ENCODE peak calls at places on chromosomes 11 and 22, in five cellular contexts. One of them, this sample, is unnamed.

GRCh38 chr11:102983491-102983890 is 28.0 kb upstream of the MMP13 start:
- DNase-seq in psoas muscle: no peak
- DNase-seq in CD8-positive, alpha-beta T cell: no peak
- DNase-seq in testis: no peak
- DNase-seq in left ventricle myocardium inferior: no peak
- DNase-seq in this sample: no peak

GRCh38 chr22:33798401-33798800 is 121.9 kb downstream of the LARGE1 start:
- DNase-seq in psoas muscle: no peak
- DNase-seq in CD8-positive, alpha-beta T cell: no peak
- DNase-seq in testis: no peak
- DNase-seq in left ventricle myocardium inferior: no peak
- DNase-seq in this sample: no peak

GRCh38 chr22:25069758-25070461 is 117.4 kb downstream of the KIAA1671 start:
- DNase-seq in psoas muscle: peak
- DNase-seq in CD8-positive, alpha-beta T cell: no peak
- DNase-seq in testis: no peak
- DNase-seq in left ventricle myocardium inferior: no peak
- DNase-seq in this sample: peak

GRCh38 chr11:116215471-116216113 is 557.2 kb downstream of the BUD13 start:
- DNase-seq in psoas muscle: no peak
- DNase-seq in CD8-positive, alpha-beta T cell: no peak
- DNase-seq in testis: no peak
- DNase-seq in left ventricle myocardium inferior: no peak
- DNase-seq in this sample: no peak

GRCh38 chr11:126766425-126766824 is 234.1 kb downstream of the KIRREL3 start:
- DNase-seq in psoas muscle: no peak
- DNase-seq in CD8-positive, alpha-beta T cell: no peak
- DNase-seq in testis: no peak
- DNase-seq in left ventricle myocardium inferior: no peak
- DNase-seq in this sample: no peak

GRCh38 chr11:2752204-2752772 is 52.5 kb upstream of the KCNQ1OT1 start:
- DNase-seq in psoas muscle: no peak
- DNase-seq in CD8-positive, alpha-beta T cell: no peak
- DNase-seq in testis: no peak
- DNase-seq in left ventricle myocardium inferior: peak
- DNase-seq in this sample: no peak

GRCh38 chr11:125874556-125875124 is 12.8 kb upstream of the HYLS1 start:
- DNase-seq in psoas muscle: no peak
- DNase-seq in CD8-positive, alpha-beta T cell: no peak
- DNase-seq in testis: peak
- DNase-seq in left ventricle myocardium inferior: peak
- DNase-seq in this sample: no peak

GRCh38 chr11:104650234-104650633 is 248.0 kb downstream of the CASP12 start:
- DNase-seq in psoas muscle: no peak
- DNase-seq in CD8-positive, alpha-beta T cell: no peak
- DNase-seq in testis: no peak
- DNase-seq in left ventricle myocardium inferior: no peak
- DNase-seq in this sample: no peak

GRCh38 chr11:130775306-130776043 is 140.8 kb downstream of the SNX19 start:
- DNase-seq in psoas muscle: no peak
- DNase-seq in CD8-positive, alpha-beta T cell: no peak
- DNase-seq in testis: no peak
- DNase-seq in left ventricle myocardium inferior: no peak
- DNase-seq in this sample: no peak

GRCh38 chr22:17352798-17353197 is 16.5 kb upstream of the CECR2 start:
- DNase-seq in psoas muscle: no peak
- DNase-seq in CD8-positive, alpha-beta T cell: no peak
- DNase-seq in testis: no peak
- DNase-seq in left ventricle myocardium inferior: no peak
- DNase-seq in this sample: no peak

GRCh38 chr22:38697055-38697980 is 3.4 kb downstream of the JOSD1 start:
- DNase-seq in psoas muscle: no peak
- DNase-seq in CD8-positive, alpha-beta T cell: no peak
- DNase-seq in testis: no peak
- DNase-seq in left ventricle myocardium inferior: no peak
- DNase-seq in this sample: no peak

GRCh38 chr11:113147249-113147648 is 167.1 kb upstream of the TTC12 start:
- DNase-seq in psoas muscle: no peak
- DNase-seq in CD8-positive, alpha-beta T cell: no peak
- DNase-seq in testis: no peak
- DNase-seq in left ventricle myocardium inferior: no peak
- DNase-seq in this sample: no peak

GRCh38 chr11:130847517-130847916 is 68.8 kb downstream of the SNX19 start:
- DNase-seq in psoas muscle: no peak
- DNase-seq in CD8-positive, alpha-beta T cell: no peak
- DNase-seq in testis: no peak
- DNase-seq in left ventricle myocardium inferior: no peak
- DNase-seq in this sample: no peak

GRCh38 chr11:117281159-117281558 is 10.0 kb upstream of the BACE1-AS start:
- DNase-seq in psoas muscle: no peak
- DNase-seq in CD8-positive, alpha-beta T cell: no peak
- DNase-seq in testis: peak
- DNase-seq in left ventricle myocardium inferior: no peak
- DNase-seq in this sample: no peak

GRCh38 chr11:73469401-73469800 is 93.2 kb downstream of the RELT start:
- DNase-seq in psoas muscle: no peak
- DNase-seq in CD8-positive, alpha-beta T cell: no peak
- DNase-seq in testis: no peak
- DNase-seq in left ventricle myocardium inferior: no peak
- DNase-seq in this sample: peak

GRCh38 chr22:27456696-27457503 is 344.7 kb downstream of the MN1 start:
- DNase-seq in psoas muscle: no peak
- DNase-seq in CD8-positive, alpha-beta T cell: no peak
- DNase-seq in testis: no peak
- DNase-seq in left ventricle myocardium inferior: no peak
- DNase-seq in this sample: no peak

GRCh38 chr11:131370090-131370751 is at the start of gene NTM:
- DNase-seq in psoas muscle: peak
- DNase-seq in CD8-positive, alpha-beta T cell: no peak
- DNase-seq in testis: peak
- DNase-seq in left ventricle myocardium inferior: peak
- DNase-seq in this sample: peak

GRCh38 chr11:5809905-5810792 is 1.4 kb downstream of the OR52N2 start:
- DNase-seq in psoas muscle: no peak
- DNase-seq in CD8-positive, alpha-beta T cell: no peak
- DNase-seq in testis: no peak
- DNase-seq in left ventricle myocardium inferior: no peak
- DNase-seq in this sample: no peak

GRCh38 chr11:133966924-133967598 is 10.3 kb upstream of the IGSF9B start:
- DNase-seq in psoas muscle: peak
- DNase-seq in CD8-positive, alpha-beta T cell: peak
- DNase-seq in testis: no peak
- DNase-seq in left ventricle myocardium inferior: peak
- DNase-seq in this sample: no peak

GRCh38 chr11:62931501-62932278 is 10.5 kb upstream of the CHRM1 start:
- DNase-seq in psoas muscle: no peak
- DNase-seq in CD8-positive, alpha-beta T cell: no peak
- DNase-seq in testis: no peak
- DNase-seq in left ventricle myocardium inferior: no peak
- DNase-seq in this sample: no peak

GRCh38 chr11:102223859-102224258 is 93.4 kb upstream of the BIRC3 start:
- DNase-seq in psoas muscle: no peak
- DNase-seq in CD8-positive, alpha-beta T cell: no peak
- DNase-seq in testis: no peak
- DNase-seq in left ventricle myocardium inferior: no peak
- DNase-seq in this sample: no peak

GRCh38 chr11:40094954-40095353 is 1364.5 kb downstream of the LRRC4C start:
- DNase-seq in psoas muscle: no peak
- DNase-seq in CD8-positive, alpha-beta T cell: no peak
- DNase-seq in testis: no peak
- DNase-seq in left ventricle myocardium inferior: no peak
- DNase-seq in this sample: no peak

GRCh38 chr11:40100204-40100603 is 1359.2 kb downstream of the LRRC4C start:
- DNase-seq in psoas muscle: no peak
- DNase-seq in CD8-positive, alpha-beta T cell: no peak
- DNase-seq in testis: no peak
- DNase-seq in left ventricle myocardium inferior: no peak
- DNase-seq in this sample: no peak

GRCh38 chr11:40104941-40105550 is 1354.4 kb downstream of the LRRC4C start:
- DNase-seq in psoas muscle: no peak
- DNase-seq in CD8-positive, alpha-beta T cell: no peak
- DNase-seq in testis: no peak
- DNase-seq in left ventricle myocardium inferior: no peak
- DNase-seq in this sample: no peak

DNA sequence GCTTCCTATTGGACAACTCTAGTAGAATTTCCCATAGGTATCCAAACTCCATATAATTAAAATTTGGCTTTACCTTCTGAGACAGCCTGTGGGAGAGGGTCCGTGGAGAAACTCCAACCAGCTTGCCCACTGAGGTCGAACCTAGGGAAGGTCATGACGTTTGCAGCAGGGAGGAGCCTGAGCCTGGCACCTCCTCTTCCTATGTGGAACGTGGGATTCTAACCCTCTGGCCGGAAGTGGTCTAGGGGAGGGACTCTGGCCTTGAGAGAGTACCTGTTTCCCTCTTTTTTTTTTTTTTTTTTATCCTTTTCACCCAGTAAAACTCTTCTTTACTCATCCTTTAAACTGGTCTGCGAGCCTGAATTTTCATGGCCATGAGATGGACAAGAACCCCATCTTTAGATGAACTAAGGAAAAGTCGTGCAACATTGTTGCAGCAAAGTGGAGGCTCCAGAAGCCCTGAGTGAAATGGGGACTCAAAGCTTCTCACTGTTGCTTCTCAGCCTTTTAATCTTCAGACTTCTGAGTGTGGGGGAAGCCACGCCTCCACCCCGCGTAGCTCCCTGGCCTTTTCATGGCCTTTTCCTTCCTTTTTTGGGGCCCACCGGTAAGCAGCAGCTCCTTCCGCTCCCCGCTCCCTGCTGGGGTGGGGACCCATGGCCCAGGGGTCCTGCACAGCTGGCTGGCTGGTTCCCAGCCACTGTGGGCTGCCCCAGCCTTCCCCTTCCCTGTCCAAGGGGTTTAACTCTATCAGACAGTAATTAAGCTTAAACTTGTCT is 1359.9 kb downstream of the LRRC4C start:
- DNase-seq in psoas muscle: no peak
- DNase-seq in CD8-positive, alpha-beta T cell: no peak
- DNase-seq in testis: peak
- DNase-seq in left ventricle myocardium inferior: no peak
- DNase-seq in this sample: no peak
- H3K4me3 ChIP-seq in psoas muscle: no peak
- H3K4me3 ChIP-seq in CD8-positive, alpha-beta T cell: no peak
- H3K4me3 ChIP-seq in testis: peak
- H3K4me3 ChIP-seq in left ventricle myocardium inferior: no peak
- H3K4me3 ChIP-seq in this sample: no peak

DNA sequence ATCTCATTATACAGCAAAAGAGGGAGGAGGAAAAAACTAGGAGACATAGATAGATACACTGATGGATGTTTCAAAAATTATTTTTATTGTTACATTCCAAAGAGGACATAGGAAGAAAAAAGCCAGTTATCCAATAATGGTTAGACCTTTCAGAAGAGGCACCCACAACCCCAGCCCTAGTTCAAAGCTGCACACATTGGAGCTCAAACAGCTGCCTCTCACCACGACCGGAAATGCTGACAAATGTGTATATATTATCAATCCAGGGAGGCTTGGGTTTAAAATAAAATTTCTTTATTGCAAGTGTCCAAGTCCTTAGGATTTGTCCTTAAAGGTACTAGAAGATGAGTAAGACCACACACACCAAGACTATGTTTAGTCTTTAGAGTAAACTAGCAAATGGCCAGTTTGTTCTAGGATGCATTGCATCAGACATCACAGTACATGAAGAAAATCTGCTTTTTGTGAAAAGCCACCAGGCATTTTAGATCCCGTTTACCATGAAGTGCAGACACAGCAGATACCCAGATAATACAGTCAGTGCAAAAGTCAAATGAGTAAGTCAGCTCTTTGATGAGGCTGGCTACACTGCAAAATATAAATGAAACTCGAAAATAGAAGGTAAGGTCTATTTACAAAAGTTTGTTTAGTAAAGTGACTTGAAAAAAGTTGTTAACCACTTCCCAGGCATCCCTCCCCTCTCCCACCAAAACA is 4.6 kb upstream of the ASCL3 start:
- DNase-seq in psoas muscle: no peak
- DNase-seq in CD8-positive, alpha-beta T cell: no peak
- DNase-seq in testis: no peak
- DNase-seq in left ventricle myocardium inferior: no peak
- DNase-seq in this sample: no peak
- H3K27ac ChIP-seq in psoas muscle: no peak
- H3K27ac ChIP-seq in CD8-positive, alpha-beta T cell: no peak
- H3K27ac ChIP-seq in testis: no peak
- H3K27ac ChIP-seq in left ventricle myocardium inferior: no peak
- H3K27ac ChIP-seq in this sample: no peak

GRCh38 chr22:37174964-37175363 is 13.1 kb downstream of the C1QTNF6 start:
- DNase-seq in psoas muscle: no peak
- DNase-seq in CD8-positive, alpha-beta T cell: no peak
- DNase-seq in testis: no peak
- DNase-seq in left ventricle myocardium inferior: no peak
- DNase-seq in this sample: no peak

GRCh38 chr22:37175414-37176144 is 12.5 kb downstream of the C1QTNF6 start:
- DNase-seq in psoas muscle: peak
- DNase-seq in CD8-positive, alpha-beta T cell: no peak
- DNase-seq in testis: no peak
- DNase-seq in left ventricle myocardium inferior: no peak
- DNase-seq in this sample: no peak

GRCh38 chr22:37177755-37178154 is 10.3 kb downstream of the C1QTNF6 start:
- DNase-seq in psoas muscle: no peak
- DNase-seq in CD8-positive, alpha-beta T cell: no peak
- DNase-seq in testis: no peak
- DNase-seq in left ventricle myocardium inferior: no peak
- DNase-seq in this sample: no peak

GRCh38 chr22:37177221-37177620 is 10.8 kb downstream of the C1QTNF6 start:
- DNase-seq in psoas muscle: peak
- DNase-seq in CD8-positive, alpha-beta T cell: no peak
- DNase-seq in testis: no peak
- DNase-seq in left ventricle myocardium inferior: no peak
- DNase-seq in this sample: no peak

DNA sequence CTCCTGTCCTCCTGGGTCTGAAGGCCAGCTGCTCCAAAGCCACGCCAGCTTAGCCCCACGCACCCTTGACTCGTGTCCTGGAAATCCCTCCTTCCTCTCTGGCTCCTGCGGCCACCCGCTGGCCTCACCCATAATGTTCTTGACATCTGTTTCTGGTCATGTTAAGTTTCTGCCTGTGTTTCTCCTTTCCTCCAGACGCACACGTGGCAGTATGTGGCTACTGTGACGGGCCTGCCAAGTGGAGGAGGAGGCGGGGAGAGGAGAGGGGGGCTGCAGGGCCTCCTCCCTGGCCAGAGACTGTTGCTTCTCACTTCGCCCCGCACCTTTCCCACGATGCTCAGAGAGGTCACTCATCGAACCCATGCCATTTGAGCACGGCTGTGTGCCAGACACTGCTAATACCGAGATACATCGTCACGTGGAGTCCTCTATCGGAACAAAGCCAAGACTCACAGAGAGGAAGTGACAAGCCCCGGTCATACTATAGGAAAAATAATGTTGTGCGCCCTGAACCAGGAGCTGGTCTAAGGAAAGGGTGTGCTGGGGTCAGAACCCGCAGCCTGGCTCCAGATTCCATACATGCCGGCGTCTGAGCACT is 11.5 kb downstream of the C1QTNF6 start:
- DNase-seq in psoas muscle: peak
- DNase-seq in CD8-positive, alpha-beta T cell: no peak
- DNase-seq in testis: peak
- DNase-seq in left ventricle myocardium inferior: peak
- DNase-seq in this sample: peak
- H3K4me3 ChIP-seq in psoas muscle: peak
- H3K4me3 ChIP-seq in CD8-positive, alpha-beta T cell: no peak
- H3K4me3 ChIP-seq in testis: no peak
- H3K4me3 ChIP-seq in left ventricle myocardium inferior: peak
- H3K4me3 ChIP-seq in this sample: peak

GRCh38 chr11:123547180-123547579 is 107.2 kb downstream of the SCN3B start:
- DNase-seq in psoas muscle: no peak
- DNase-seq in CD8-positive, alpha-beta T cell: no peak
- DNase-seq in testis: no peak
- DNase-seq in left ventricle myocardium inferior: no peak
- DNase-seq in this sample: no peak
- H3K27ac ChIP-seq in psoas muscle: no peak
- H3K27ac ChIP-seq in CD8-positive, alpha-beta T cell: no peak
- H3K27ac ChIP-seq in testis: no peak
- H3K27ac ChIP-seq in left ventricle myocardium inferior: no peak
- H3K27ac ChIP-seq in this sample: no peak

This sample was measured in gastrocnemius medialis.